ENCODE peak calls at places on chromosomes 6 and 20, in ten cellular contexts. One of them, this sample, is unnamed.

GRCh38 chr20:30284533-30284932 is 972.9 kb upstream of the DEFB115 start:
- DNase-seq in spleen: no peak
- DNase-seq in tibial nerve: no peak
- DNase-seq in right lobe of liver: no peak
- DNase-seq in body of pancreas: peak; percentile 26
- DNase-seq in esophagus muscularis mucosa: no peak
- DNase-seq in IMR-90: no peak
- DNase-seq in HepG2: no peak
- DNase-seq in uterus: no peak
- DNase-seq in adrenal gland: no peak
- DNase-seq in this sample: peak; percentile 37

GRCh38 chr6:163349696-163350095 is 64.8 kb upstream of the QKI start:
- DNase-seq in spleen: no peak
- DNase-seq in tibial nerve: no peak
- DNase-seq in right lobe of liver: no peak
- DNase-seq in body of pancreas: no peak
- DNase-seq in esophagus muscularis mucosa: no peak
- DNase-seq in IMR-90: no peak
- DNase-seq in HepG2: no peak
- DNase-seq in uterus: no peak
- DNase-seq in adrenal gland: no peak
- DNase-seq in this sample: no peak

GRCh38 chr6:129485746-129486145 is 224.2 kb downstream of the ARHGAP18 start:
- DNase-seq in spleen: no peak
- DNase-seq in tibial nerve: no peak
- DNase-seq in right lobe of liver: no peak
- DNase-seq in body of pancreas: no peak
- DNase-seq in esophagus muscularis mucosa: no peak
- DNase-seq in IMR-90: no peak
- DNase-seq in HepG2: no peak
- DNase-seq in uterus: no peak
- DNase-seq in adrenal gland: no peak
- DNase-seq in this sample: no peak

GRCh38 chr6:145963216-145964068 is 716 bp downstream of the SHPRH start:
- DNase-seq in spleen: no peak
- DNase-seq in tibial nerve: no peak
- DNase-seq in right lobe of liver: no peak
- DNase-seq in body of pancreas: peak; percentile 62
- DNase-seq in esophagus muscularis mucosa: peak; percentile 91
- DNase-seq in IMR-90: peak; percentile 43
- DNase-seq in HepG2: no peak
- DNase-seq in uterus: no peak
- DNase-seq in adrenal gland: peak; percentile 66
- DNase-seq in this sample: peak; percentile 36

GRCh38 chr6:159312204-159312603 is 143.0 kb downstream of the FNDC1 start:
- DNase-seq in spleen: no peak
- DNase-seq in tibial nerve: no peak
- DNase-seq in right lobe of liver: no peak
- DNase-seq in body of pancreas: no peak
- DNase-seq in esophagus muscularis mucosa: no peak
- DNase-seq in IMR-90: no peak
- DNase-seq in HepG2: no peak
- DNase-seq in uterus: no peak
- DNase-seq in adrenal gland: no peak
- DNase-seq in this sample: no peak

GRCh38 chr20:38836991-38837390 is 31.5 kb downstream of the PPP1R16B start:
- DNase-seq in spleen: no peak
- DNase-seq in tibial nerve: no peak
- DNase-seq in right lobe of liver: no peak
- DNase-seq in body of pancreas: no peak
- DNase-seq in esophagus muscularis mucosa: no peak
- DNase-seq in IMR-90: no peak
- DNase-seq in HepG2: no peak
- DNase-seq in uterus: no peak
- DNase-seq in adrenal gland: no peak
- DNase-seq in this sample: no peak

GRCh38 chr6:167998206-167998605 is 735 bp downstream of the KIF25 start:
- DNase-seq in spleen: no peak
- DNase-seq in tibial nerve: no peak
- DNase-seq in right lobe of liver: no peak
- DNase-seq in body of pancreas: no peak
- DNase-seq in esophagus muscularis mucosa: peak; percentile 50
- DNase-seq in IMR-90: no peak
- DNase-seq in HepG2: no peak
- DNase-seq in uterus: no peak
- DNase-seq in adrenal gland: no peak
- DNase-seq in this sample: peak; percentile 39

GRCh38 chr6:6577736-6578135 is 10.8 kb upstream of the LY86 start:
- DNase-seq in spleen: no peak
- DNase-seq in tibial nerve: no peak
- DNase-seq in right lobe of liver: no peak
- DNase-seq in body of pancreas: no peak
- DNase-seq in esophagus muscularis mucosa: no peak
- DNase-seq in IMR-90: no peak
- DNase-seq in HepG2: no peak
- DNase-seq in uterus: no peak
- DNase-seq in adrenal gland: no peak
- DNase-seq in this sample: no peak

DNA sequence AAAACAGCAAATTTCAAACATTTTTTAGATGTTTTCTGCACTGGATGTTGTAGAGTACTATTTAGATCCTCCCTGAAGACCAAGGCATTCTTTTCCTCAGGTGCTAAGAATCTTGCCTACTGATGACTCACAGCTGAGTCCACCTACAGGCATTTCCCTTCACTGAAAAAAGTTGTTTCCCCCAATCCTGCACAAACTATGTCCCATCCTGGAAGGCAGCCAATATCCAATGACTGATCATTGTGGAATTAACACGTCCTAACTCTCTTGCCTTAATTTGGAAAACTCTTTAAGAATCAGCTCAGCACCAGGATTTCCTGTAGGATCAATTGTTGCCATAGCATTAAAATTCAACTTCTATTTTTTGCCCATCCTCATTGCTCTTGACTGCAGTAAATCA is 268.4 kb upstream of the IRAK1BP1 start:
- DNase-seq in spleen: no peak
- DNase-seq in tibial nerve: peak; percentile 7
- DNase-seq in right lobe of liver: no peak
- DNase-seq in body of pancreas: no peak
- DNase-seq in esophagus muscularis mucosa: no peak
- DNase-seq in IMR-90: peak; percentile 97
- DNase-seq in HepG2: no peak
- DNase-seq in uterus: no peak
- DNase-seq in adrenal gland: no peak
- DNase-seq in this sample: no peak
- TF ChIP-seq POLR2A in spleen: no peak
- TF ChIP-seq POLR2A in tibial nerve: no peak
- TF ChIP-seq POLR2A in right lobe of liver: no peak
- TF ChIP-seq POLR2A in body of pancreas: no peak
- TF ChIP-seq POLR2A in esophagus muscularis mucosa: no peak
- TF ChIP-seq POLR2A in IMR-90: no peak
- TF ChIP-seq POLR2A in HepG2: no peak
- TF ChIP-seq POLR2A in uterus: no peak
- TF ChIP-seq POLR2A in adrenal gland: no peak
- TF ChIP-seq POLR2A in this sample: no peak

DNA sequence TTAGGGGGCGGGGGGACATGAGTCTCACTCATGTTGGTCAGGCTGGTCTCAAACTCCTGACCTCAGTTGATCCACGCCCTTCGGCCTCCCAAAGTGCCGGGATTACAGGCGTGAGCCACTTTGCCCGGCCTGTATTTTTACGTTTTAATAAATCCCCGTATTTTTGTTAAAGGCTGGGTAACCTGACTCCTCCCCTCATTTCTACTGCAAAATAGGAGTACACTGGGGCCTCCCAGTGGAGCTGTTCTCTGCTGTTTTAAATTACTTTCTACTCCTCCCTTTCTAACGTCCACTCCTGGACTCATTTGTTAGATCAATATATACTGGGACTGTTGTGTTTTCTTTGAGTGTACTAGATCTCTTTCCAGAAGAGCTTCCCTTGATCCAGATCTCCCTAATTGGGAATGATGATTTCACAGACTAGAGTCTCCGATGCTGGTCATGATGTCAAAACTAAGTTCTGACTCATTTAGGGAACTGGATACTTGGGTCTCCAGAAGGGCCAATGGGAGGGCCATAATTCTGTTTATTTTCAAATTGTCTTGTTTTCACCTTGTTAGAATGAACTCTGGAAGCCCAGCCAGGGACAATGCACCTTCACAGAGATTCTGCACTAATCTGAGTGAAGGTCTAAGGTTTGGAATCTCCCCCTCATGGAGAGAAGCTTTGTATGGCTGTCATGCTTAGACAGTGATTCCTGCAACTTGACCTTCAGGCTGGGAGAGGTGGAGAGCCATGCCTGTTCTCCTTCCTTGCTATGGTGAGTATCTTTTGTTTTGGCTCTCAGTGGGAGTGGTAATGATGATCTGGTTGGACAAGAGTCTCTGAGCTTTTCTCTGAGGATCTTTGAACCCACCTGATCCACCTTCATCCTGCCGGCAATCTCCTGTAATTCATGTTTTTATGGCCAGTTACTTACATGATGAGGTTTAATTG is 9.4 kb downstream of the HSPA1B start:
- DNase-seq in spleen: no peak
- DNase-seq in tibial nerve: no peak
- DNase-seq in right lobe of liver: no peak
- DNase-seq in body of pancreas: no peak
- DNase-seq in esophagus muscularis mucosa: no peak
- DNase-seq in IMR-90: peak; percentile 67
- DNase-seq in HepG2: no peak
- DNase-seq in uterus: no peak
- DNase-seq in adrenal gland: no peak
- DNase-seq in this sample: no peak
- TF ChIP-seq CTCF in spleen: no peak
- TF ChIP-seq CTCF in tibial nerve: no peak
- TF ChIP-seq CTCF in right lobe of liver: peak; percentile 17
- TF ChIP-seq CTCF in body of pancreas: no peak
- TF ChIP-seq CTCF in esophagus muscularis mucosa: no peak
- TF ChIP-seq CTCF in IMR-90: peak; percentile 25
- TF ChIP-seq CTCF in HepG2: peak; percentile 18
- TF ChIP-seq CTCF in uterus: no peak
- TF ChIP-seq CTCF in adrenal gland: no peak
- TF ChIP-seq CTCF in this sample: no peak

GRCh38 chr6:118554698-118555097 is 6.6 kb downstream of the PLN start:
- DNase-seq in spleen: no peak
- DNase-seq in tibial nerve: no peak
- DNase-seq in right lobe of liver: no peak
- DNase-seq in body of pancreas: no peak
- DNase-seq in esophagus muscularis mucosa: no peak
- DNase-seq in IMR-90: no peak
- DNase-seq in HepG2: no peak
- DNase-seq in uterus: no peak
- DNase-seq in adrenal gland: no peak
- DNase-seq in this sample: no peak

GRCh38 chr6:118553132-118553531 is 5.0 kb downstream of the PLN start:
- DNase-seq in spleen: no peak
- DNase-seq in tibial nerve: no peak
- DNase-seq in right lobe of liver: no peak
- DNase-seq in body of pancreas: no peak
- DNase-seq in esophagus muscularis mucosa: no peak
- DNase-seq in IMR-90: no peak
- DNase-seq in HepG2: no peak
- DNase-seq in uterus: no peak
- DNase-seq in adrenal gland: no peak
- DNase-seq in this sample: no peak

GRCh38 chr6:118551673-118552063 is 3.6 kb downstream of the PLN start:
- DNase-seq in spleen: no peak
- DNase-seq in tibial nerve: no peak
- DNase-seq in right lobe of liver: no peak
- DNase-seq in body of pancreas: no peak
- DNase-seq in esophagus muscularis mucosa: no peak
- DNase-seq in IMR-90: peak; percentile 59
- DNase-seq in HepG2: no peak
- DNase-seq in uterus: no peak
- DNase-seq in adrenal gland: no peak
- DNase-seq in this sample: no peak

GRCh38 chr6:118548136-118548535 is at the start of gene PLN:
- DNase-seq in spleen: no peak
- DNase-seq in tibial nerve: no peak
- DNase-seq in right lobe of liver: no peak
- DNase-seq in body of pancreas: no peak
- DNase-seq in esophagus muscularis mucosa: no peak
- DNase-seq in IMR-90: no peak
- DNase-seq in HepG2: no peak
- DNase-seq in uterus: no peak
- DNase-seq in adrenal gland: no peak
- DNase-seq in this sample: no peak

DNA sequence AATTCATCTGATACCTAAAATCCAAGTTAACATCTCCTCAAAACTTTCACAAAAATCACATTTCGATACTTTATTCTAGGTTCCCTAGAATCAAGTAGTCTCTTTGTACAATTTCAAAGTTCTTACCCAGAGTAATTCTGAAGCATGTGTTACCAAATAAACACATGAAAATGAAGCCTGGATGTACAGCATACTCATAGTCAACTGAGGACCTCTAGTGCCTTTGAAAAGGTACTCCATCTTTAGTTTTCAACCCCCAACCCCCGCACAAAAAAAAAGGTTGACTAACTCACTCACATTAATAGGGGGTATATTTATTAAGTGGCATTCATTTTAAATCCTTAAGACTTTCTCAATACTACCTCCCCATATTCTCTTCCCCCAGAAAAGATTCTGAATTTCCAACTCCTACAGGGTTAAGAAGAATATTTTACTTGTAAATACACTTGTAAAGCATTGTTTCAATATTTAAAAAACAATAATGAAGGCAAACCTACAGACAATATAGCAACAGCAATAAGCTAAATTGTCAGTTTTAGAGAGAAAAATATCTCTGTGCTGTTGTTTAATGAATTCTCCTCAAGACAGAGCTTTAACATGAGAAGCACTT is 3.1 kb downstream of the PLN start:
- DNase-seq in spleen: no peak
- DNase-seq in tibial nerve: no peak
- DNase-seq in right lobe of liver: no peak
- DNase-seq in body of pancreas: no peak
- DNase-seq in esophagus muscularis mucosa: no peak
- DNase-seq in IMR-90: peak; percentile 79
- DNase-seq in HepG2: peak; percentile 44
- DNase-seq in uterus: no peak
- DNase-seq in adrenal gland: no peak
- DNase-seq in this sample: no peak
- H3K4me3 ChIP-seq in spleen: no peak overlapping the region
- H3K4me3 ChIP-seq in tibial nerve: no peak overlapping the region
- H3K4me3 ChIP-seq in right lobe of liver: no peak overlapping the region
- H3K4me3 ChIP-seq in body of pancreas: no peak overlapping the region
- H3K4me3 ChIP-seq in esophagus muscularis mucosa: peak overlapping the region; percentile 43
- H3K4me3 ChIP-seq in IMR-90: no peak overlapping the region
- H3K4me3 ChIP-seq in HepG2: no peak overlapping the region
- H3K4me3 ChIP-seq in uterus: peak overlapping the region; percentile 18
- H3K4me3 ChIP-seq in adrenal gland: no peak overlapping the region
- H3K4me3 ChIP-seq in this sample: no peak overlapping the region

GRCh38 chr20:57401565-57401918 is 10.3 kb downstream of the RBM38 start:
- DNase-seq in spleen: no peak
- DNase-seq in tibial nerve: no peak
- DNase-seq in right lobe of liver: peak; percentile 18
- DNase-seq in body of pancreas: no peak
- DNase-seq in esophagus muscularis mucosa: no peak
- DNase-seq in IMR-90: no peak
- DNase-seq in HepG2: no peak
- DNase-seq in uterus: no peak
- DNase-seq in adrenal gland: no peak
- DNase-seq in this sample: no peak

GRCh38 chr20:57400821-57401564 is 9.8 kb downstream of the RBM38 start:
- DNase-seq in spleen: peak; percentile 95
- DNase-seq in tibial nerve: no peak
- DNase-seq in right lobe of liver: peak; percentile 46
- DNase-seq in body of pancreas: no peak
- DNase-seq in esophagus muscularis mucosa: no peak
- DNase-seq in IMR-90: no peak
- DNase-seq in HepG2: no peak
- DNase-seq in uterus: no peak
- DNase-seq in adrenal gland: peak; percentile 47
- DNase-seq in this sample: no peak

GRCh38 chr20:57404419-57405072 is 13.3 kb downstream of the RBM38 start:
- DNase-seq in spleen: peak; percentile 71
- DNase-seq in tibial nerve: no peak
- DNase-seq in right lobe of liver: peak; percentile 57
- DNase-seq in body of pancreas: no peak
- DNase-seq in esophagus muscularis mucosa: no peak
- DNase-seq in IMR-90: no peak
- DNase-seq in HepG2: no peak
- DNase-seq in uterus: no peak
- DNase-seq in adrenal gland: no peak
- DNase-seq in this sample: no peak

GRCh38 chr20:57403216-57403615 is 12.0 kb downstream of the RBM38 start:
- DNase-seq in spleen: peak; percentile 73
- DNase-seq in tibial nerve: no peak
- DNase-seq in right lobe of liver: peak; percentile 42
- DNase-seq in body of pancreas: no peak
- DNase-seq in esophagus muscularis mucosa: no peak
- DNase-seq in IMR-90: no peak
- DNase-seq in HepG2: no peak
- DNase-seq in uterus: no peak
- DNase-seq in adrenal gland: no peak
- DNase-seq in this sample: no peak

GRCh38 chr20:57402206-57403125 is 11.3 kb downstream of the RBM38 start:
- DNase-seq in spleen: peak; percentile 80
- DNase-seq in tibial nerve: no peak
- DNase-seq in right lobe of liver: peak; percentile 37
- DNase-seq in body of pancreas: no peak
- DNase-seq in esophagus muscularis mucosa: no peak
- DNase-seq in IMR-90: no peak
- DNase-seq in HepG2: no peak
- DNase-seq in uterus: no peak
- DNase-seq in adrenal gland: no peak
- DNase-seq in this sample: no peak
- TF ChIP-seq POLR2A in spleen: no peak
- TF ChIP-seq POLR2A in tibial nerve: no peak
- TF ChIP-seq POLR2A in right lobe of liver: no peak
- TF ChIP-seq POLR2A in body of pancreas: no peak
- TF ChIP-seq POLR2A in esophagus muscularis mucosa: no peak
- TF ChIP-seq POLR2A in IMR-90: no peak
- TF ChIP-seq POLR2A in HepG2: no peak
- TF ChIP-seq POLR2A in uterus: no peak
- TF ChIP-seq POLR2A in adrenal gland: no peak
- TF ChIP-seq POLR2A in this sample: no peak

This sample was measured in lower leg skin.